ENCODE peak calls at places on chromosomes 3 and 15, in nine cellular contexts. M, N, C, I, Q, Y, Z, F and X are unnamed samples.

GRCh38 chr3:153414972-153415371 is 252.9 kb downstream of the RAP2B start:
- DNase-seq in N (no peak), F (no peak), I (no peak), M (no peak), Q (no peak), C (no peak), Y (no peak), Z (no peak), X (no peak)

GRCh38 chr15:44468713-44469385 is 41.4 kb downstream of the CTDSPL2 start:
- DNase-seq in I (no peak), F (no peak), Q (no peak), C (peak; percentile 40), Y (peak; percentile 18), N (no peak), Z (peak; percentile 31), M (no peak), X (no peak)

GRCh38 chr15:42194502-42194901 is 13.6 kb downstream of the VPS39 start:
- DNase-seq in C (no peak), M (no peak), F (no peak), Z (peak; percentile 73), Y (no peak), Q (no peak), N (no peak), I (no peak), X (no peak)

GRCh38 chr3:111761309-111761795 is 97.7 kb upstream of the PHLDB2 start:
- DNase-seq in M (peak; percentile 2), F (no peak), Y (peak; percentile 68), I (no peak), Q (no peak), C (no peak), N (no peak), Z (peak; percentile 84), X (no peak)

GRCh38 chr15:57444877-57445513 is 68.7 kb downstream of the CGNL1 start:
- DNase-seq in N (no peak), Y (no peak), Q (no peak), F (no peak), Z (no peak), C (no peak), I (no peak), M (no peak), X (no peak)

GRCh38 chr15:30072630-30073029 is 10.1 kb upstream of the GOLGA8J start:
- DNase-seq in Z (no peak), Q (no peak), N (no peak), M (no peak), I (no peak), F (no peak), Y (no peak), C (no peak), X (no peak)

GRCh38 chr3:11558461-11558903 is 85.2 kb downstream of the VGLL4 start:
- DNase-seq in C (no peak), I (no peak), Z (no peak), M (no peak), Y (no peak), F (no peak), N (no peak), Q (no peak), X (no peak)

GRCh38 chr3:114365909-114366308 is 72.1 kb downstream of the TIGIT start:
- DNase-seq in Q (no peak), Z (no peak), Y (no peak), N (no peak), C (no peak), M (no peak), I (no peak), F (no peak), X (no peak)

GRCh38 chr3:188266581-188267274 is 112.8 kb downstream of the LPP start:
- DNase-seq in Y (no peak), Q (peak; percentile 53), C (no peak), I (no peak), Z (peak; percentile 84), F (no peak), M (no peak), N (no peak), X (no peak)

GRCh38 chr3:123286308-123287023 is 84.7 kb downstream of the SEC22A start:
- DNase-seq in I (no peak), M (no peak), C (peak; percentile 50), Q (no peak), Z (no peak), F (no peak), Y (no peak), N (no peak), X (peak; percentile 72)

GRCh38 chr3:147514366-147514765 is 105.2 kb downstream of the ZIC1 start:
- DNase-seq in I (no peak), Y (no peak), F (no peak), Q (no peak), Z (no peak), M (no peak), N (no peak), C (no peak), X (no peak)

GRCh38 chr3:188170461-188171459 is 16.8 kb downstream of the LPP start:
- DNase-seq in Z (no peak), C (no peak), Q (no peak), I (no peak), Y (no peak), M (peak; percentile 44), F (no peak), N (no peak), X (no peak)

GRCh38 chr3:52123106-52123708 is 31.0 kb downstream of the POC1A start:
- DNase-seq in N (no peak), I (no peak), Q (peak; percentile 78), Z (peak; percentile 16), M (peak; percentile 62), F (no peak), Y (no peak), C (peak; percentile 43), X (peak; percentile 70)

GRCh38 chr15:64288577-64288976 is 67.4 kb downstream of the CSNK1G1 start:
- DNase-seq in I (no peak), M (no peak), F (no peak), Q (no peak), Y (peak; percentile 38), C (no peak), Z (peak; percentile 41), N (no peak), X (no peak)

GRCh38 chr3:176167272-176167671 is 1030.0 kb downstream of the TBL1XR1 start:
- DNase-seq in I (no peak), Y (no peak), F (no peak), C (no peak), N (no peak), M (no peak), Z (no peak), Q (no peak), X (peak; percentile 78)

GRCh38 chr3:66475386-66476020 is 25.3 kb downstream of the LRIG1 start:
- DNase-seq in M (no peak), I (no peak), N (no peak), F (no peak), Y (no peak), C (no peak), Q (no peak), Z (no peak), X (no peak)

GRCh38 chr3:177452487-177452886 is 255.2 kb upstream of the TBL1XR1 start:
- DNase-seq in C (peak; percentile 17), Y (no peak), Z (peak; percentile 84), N (no peak), M (no peak), F (no peak), I (no peak), Q (no peak), X (no peak)